ENCODE peak calls at places on chromosomes 12 and 14, in five cellular contexts. Z is upper lobe of left lung, S is uterus, F is stomach, Y is ovary. O is an unnamed sample. For H3K36me3 and H3K4me1, the result is how much of the 10 kb centered on the place peaks cover.

GRCh38 chr14:61177279-61178225 is 103.6 kb downstream of the TMEM30B start:
- DNase-seq in S (no peak), Z (no peak), F (no peak), Y (no peak), O (no peak)

GRCh38 chr14:21866479-21866878 is 192.9 kb upstream of the OR4E1 start:
- DNase-seq in Y (no peak), F (no peak), S (no peak), Z (no peak), O (no peak)

GRCh38 chr12:57430117-57430930 is 519 bp downstream of the R3HDM2 start:
- DNase-seq in S (peak), Y (peak), Z (peak), F (peak), O (peak)

GRCh38 chr12:11307143-11307542 is 3.1 kb downstream of the PRB4 start:
- DNase-seq in Z (no peak), Y (no peak), F (no peak), S (no peak), O (no peak)

GRCh38 chr14:21047378-21047781 is 5.2 kb downstream of the RNASE7 start:
- DNase-seq in Y (no peak), S (no peak), Z (no peak), F (no peak), O (no peak)

GRCh38 chr14:100531591-100532121 is 55.6 kb downstream of the BEGAIN start:
- DNase-seq in Y (peak), S (peak), F (peak), Z (peak), O (peak)

GRCh38 chr12:92070054-92070863 is 75.4 kb downstream of the BTG1 start:
- DNase-seq in Z (no peak), Y (no peak), S (peak), F (peak), O (peak)

GRCh38 chr12:11580125-11580751 is 69.2 kb upstream of the ETV6 start:
- DNase-seq in Z (peak), Y (peak), S (peak), F (peak), O (peak)

GRCh38 chr14:55350461-55350860 is 61.2 kb downstream of the ATG14 start:
- DNase-seq in Z (no peak), Y (no peak), F (no peak), S (no peak), O (no peak)

GRCh38 chr12:131831635-131832041 is 3.4 kb downstream of the MMP17 start:
- DNase-seq in F (no peak), S (peak), Z (no peak), Y (peak), O (no peak)

GRCh38 chr12:57521475-57522018 is 1.1 kb upstream of the MBD6 start:
- DNase-seq in Z (peak), F (peak), Y (peak), S (peak), O (peak)

GRCh38 chr14:70755655-70756054 is 53.7 kb downstream of the MAP3K9 start:
- DNase-seq in Y (no peak), S (no peak), Z (no peak), F (no peak), O (no peak)

GRCh38 chr12:14362347-14362746 is 3.1 kb upstream of the ATF7IP start:
- DNase-seq in F (no peak), Z (no peak), S (no peak), Y (no peak), O (no peak)

GRCh38 chr12:127360580-127360979 is 906.4 kb upstream of the TMEM132C start:
- DNase-seq in Y (no peak), Z (no peak), S (no peak), F (no peak), O (no peak)

GRCh38 chr12:82968644-82969339 is 282.1 kb downstream of the TMTC2 start:
- DNase-seq in F (no peak), Y (no peak), S (no peak), Z (no peak), O (no peak)

GRCh38 chr14:61645247-61645646 is 50.1 kb upstream of the HIF1A start:
- DNase-seq in F (no peak), Z (no peak), S (no peak), Y (no peak), O (no peak)

GRCh38 chr14:23929822-23930294 is 23.7 kb upstream of the DHRS4 start:
- DNase-seq in Y (peak), Z (peak), S (peak), F (peak), O (peak)

GRCh38 chr14:79352026-79352425 is 859.3 kb downstream of the DIO2 start:
- DNase-seq in Z (no peak), S (no peak), F (no peak), Y (no peak), O (no peak)

GRCh38 chr12:118330421-118331018 is 42.2 kb downstream of the TAOK3 start:
- DNase-seq in Y (no peak), S (no peak), F (no peak), Z (peak), O (peak)

GRCh38 chr12:93245543-93245942 is 132.2 kb upstream of the NUDT4 start:
- DNase-seq in F (no peak), Z (no peak), Y (no peak), S (no peak), O (no peak)

GRCh38 chr12:51262758-51263177 is 7.4 kb downstream of the SMAGP start:
- DNase-seq in Y (peak), F (peak), S (peak), Z (no peak), O (peak)

GRCh38 chr14:64303471-64303917 is 9.3 kb upstream of the ESR2 start:
- DNase-seq in F (no peak), Z (no peak), Y (no peak), S (no peak), O (no peak)

GRCh38 chr12:103956515-103957027 is 9.1 kb upstream of the TDG start:
- DNase-seq in Z (peak), F (no peak), S (no peak), Y (no peak), O (no peak)

GRCh38 chr14:71442503-71442902 is 489.7 kb upstream of the RGS6 start:
- DNase-seq in Z (no peak), S (no peak), F (no peak), Y (no peak), O (no peak)

GRCh38 chr14:72891666-72892102 is 2.2 kb downstream of the DPF3 start:
- DNase-seq in Z (no peak), F (no peak), S (no peak), Y (peak), O (no peak)

GRCh38 chr12:105317942-105318614 is 12.4 kb upstream of the C12orf75 start:
- DNase-seq in Z (no peak), F (no peak), S (no peak), Y (no peak), O (no peak)

GRCh38 chr12:47709277-47710048 is 3.6 kb upstream of the RPAP3 start:
- DNase-seq in Y (no peak), F (no peak), Z (no peak), S (no peak), O (no peak)

GRCh38 chr12:53328043-53328435 is 6.6 kb upstream of the AAAS start:
- DNase-seq in F (no peak), Z (no peak), S (no peak), Y (no peak), O (no peak)

GRCh38 chr14:65156568-65157366 is 54.5 kb upstream of the MAX start:
- DNase-seq in Z (peak), F (no peak), Y (peak), S (peak), O (no peak)

GRCh38 chr12:5096241-5096880 is 52.7 kb downstream of the KCNA5 start:
- DNase-seq in S (no peak), F (no peak), Z (no peak), Y (no peak), O (no peak)

GRCh38 chr14:103130965-103131364 is 7.7 kb downstream of the TNFAIP2 start:
- DNase-seq in Z (no peak), S (peak), Y (peak), F (no peak), O (peak)

GRCh38 chr12:68240079-68240478 is 13.3 kb downstream of the IL22 start:
- DNase-seq in F (no peak), Z (no peak), Y (no peak), S (peak), O (peak)

GRCh38 chr14:98840076-98840475 is 431.9 kb downstream of the BCL11B start:
- DNase-seq in F (no peak), Y (no peak), S (no peak), Z (no peak), O (no peak)

GRCh38 chr12:124002654-124003053 is 29.6 kb downstream of the ZNF664 start:
- DNase-seq in S (no peak), Z (no peak), F (no peak), Y (no peak), O (no peak)

GRCh38 chr12:124002021-124002640 is 29.1 kb downstream of the ZNF664 start:
- DNase-seq in Z (peak), F (no peak), Y (no peak), S (no peak), O (no peak)

GRCh38 chr12:123998960-123999359 is 25.9 kb downstream of the ZNF664 start:
- DNase-seq in Z (no peak), F (no peak), S (no peak), Y (no peak), O (no peak)

GRCh38 chr12:124000111-124000510 is 27.1 kb downstream of the ZNF664 start:
- DNase-seq in S (no peak), F (no peak), Z (no peak), Y (no peak), O (no peak)

GRCh38 chr12:124001343-124001742 is 28.3 kb downstream of the ZNF664 start:
- DNase-seq in Y (no peak), Z (no peak), F (no peak), S (no peak), O (no peak)
- H3K36me3 ChIP-seq in Y (under half), Z (under half), F (half or more), S (under half), O (under half)

GRCh38 chr14:91363776-91364523 is 53.7 kb downstream of the CCDC88C start:
- DNase-seq in Z (peak), F (no peak), S (no peak), Y (no peak), O (no peak)
- TF ChIP-seq POLR2A in Z (no peak), F (no peak), S (no peak), Y (no peak), O (no peak)

DNA sequence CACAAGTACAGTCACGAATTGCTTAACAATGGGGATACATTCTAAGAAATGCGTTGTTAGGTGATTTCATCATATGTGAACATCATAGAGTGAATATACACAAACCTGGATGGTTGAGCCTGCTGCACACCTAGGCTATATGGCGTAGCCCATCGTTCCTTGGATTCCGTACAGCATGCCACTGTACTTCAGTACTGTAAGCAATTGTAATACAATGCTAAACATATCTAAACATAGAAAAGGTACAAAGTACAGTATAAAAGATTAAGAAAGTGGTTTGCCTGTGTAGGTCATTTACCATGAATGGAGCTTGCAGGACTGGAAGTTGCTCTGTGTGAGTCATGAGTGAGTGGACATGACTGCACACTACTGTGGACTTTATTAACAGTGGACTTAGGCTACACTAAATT is 286.2 kb downstream of the CACNA1C start:
- DNase-seq in Y (no peak), S (no peak), Z (no peak), F (no peak), O (no peak)
- H3K4me1 ChIP-seq in Y (under half), S (under half), Z (under half), F (under half), O (under half)

GRCh38 chr12:95283371-95283770 is 65.8 kb downstream of the VEZT start:
- DNase-seq in Y (no peak), F (no peak), Z (no peak), S (no peak), O (no peak)
- H3K36me3 ChIP-seq in Y (under half), F (half or more), Z (half or more), S (under half), O (under half)

DNA sequence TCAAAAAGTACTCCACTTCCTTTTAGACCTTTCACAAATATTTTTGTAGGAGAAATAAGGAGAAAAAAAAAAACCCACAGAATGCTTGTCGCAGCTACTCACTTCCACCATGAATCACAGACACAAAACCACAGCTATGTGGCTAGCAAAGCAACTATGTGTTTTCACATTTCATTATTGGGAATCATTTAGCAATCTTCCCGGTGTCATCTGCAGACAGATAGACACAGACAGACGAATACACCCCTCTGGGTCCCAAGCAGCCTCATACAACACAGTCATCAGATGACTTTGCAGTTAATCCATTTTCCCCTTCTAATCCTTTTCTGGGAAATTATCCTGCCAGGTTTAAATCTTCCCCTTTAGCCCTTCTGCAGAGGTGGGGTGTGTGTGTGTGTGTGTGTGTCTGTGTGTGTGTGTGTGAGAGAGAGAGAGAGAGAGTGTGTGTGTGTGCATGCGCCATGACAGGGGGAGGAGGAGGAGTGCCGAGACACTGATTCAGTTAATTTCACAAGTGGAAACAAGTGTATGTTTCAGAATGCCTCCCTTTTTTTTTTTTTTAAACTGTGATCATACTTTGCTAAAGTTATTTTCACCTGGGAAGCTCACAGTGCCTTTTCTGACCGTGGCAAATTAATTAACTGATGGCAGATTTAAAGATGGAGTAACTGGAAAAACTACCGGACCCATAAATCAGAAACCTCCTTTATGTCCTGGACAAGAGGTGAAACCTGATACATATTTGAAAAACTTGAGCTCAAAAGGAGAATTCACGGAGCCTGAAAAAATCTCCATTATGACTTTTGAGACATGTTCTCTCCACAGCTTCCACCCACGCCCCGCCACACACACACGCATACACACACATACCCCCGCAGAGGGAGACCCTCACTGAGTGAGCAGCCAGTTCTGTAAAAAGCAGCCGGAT is 39.9 kb downstream of the LTBP2 start:
- DNase-seq in Y (peak), Z (no peak), S (peak), F (no peak), O (no peak)
- TF ChIP-seq POLR2A in Y (no peak), Z (no peak), S (peak), F (no peak), O (no peak)

GRCh38 chr12:108308432-108308831 is 30.7 kb downstream of the CMKLR1 start:
- DNase-seq in S (no peak), F (no peak), Z (no peak), Y (no peak), O (no peak)

GRCh38 chr12:108312073-108312884 is 26.8 kb downstream of the CMKLR1 start:
- DNase-seq in F (no peak), Z (no peak), Y (no peak), S (no peak), O (no peak)

GRCh38 chr12:108309674-108310312 is 29.3 kb downstream of the CMKLR1 start:
- DNase-seq in Z (no peak), Y (no peak), F (no peak), S (no peak), O (no peak)

GRCh38 chr12:108311605-108312004 is 27.5 kb downstream of the CMKLR1 start:
- DNase-seq in Y (no peak), F (no peak), Z (no peak), S (no peak), O (no peak)

DNA sequence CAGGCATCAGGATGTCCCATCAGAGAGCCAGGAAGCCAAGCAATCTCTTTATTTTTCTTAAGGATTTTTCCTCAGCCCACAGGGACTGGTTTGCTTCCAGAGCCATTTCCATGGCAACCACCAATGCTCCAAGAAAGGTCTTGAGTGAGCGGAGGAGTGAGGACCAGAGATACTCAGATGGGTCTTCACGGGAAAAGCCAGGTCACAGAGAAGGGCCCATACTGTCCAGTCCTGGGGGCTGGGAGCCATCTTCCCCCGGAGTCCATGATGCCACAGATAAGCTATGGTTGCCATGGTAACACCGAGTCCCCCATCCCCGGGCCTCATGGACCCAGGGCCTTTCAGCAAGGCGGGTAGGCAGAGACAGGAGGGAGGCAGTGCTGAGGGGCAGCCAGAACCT is 28.6 kb downstream of the CMKLR1 start:
- DNase-seq in Z (no peak), Y (no peak), F (no peak), S (no peak), O (no peak)
- H3K4me1 ChIP-seq in Z (half or more), Y (under half), F (under half), S (under half), O (under half)

O was measured in body of pancreas.